ENCODE peak calls at places on chromosomes 16 and 17, in four cellular contexts. One of them, this sample, is unnamed.

GRCh38 chr17:20189322-20189721 is 180.2 kb downstream of the SPECC1 start:
- DNase-seq in body of pancreas: no peak
- DNase-seq in Kasumi-1: no peak
- DNase-seq in brain microvascular endothelial cell: peak
- DNase-seq in this sample: no peak

GRCh38 chr16:50326264-50326663 is 42.5 kb downstream of the BRD7 start:
- DNase-seq in body of pancreas: no peak
- DNase-seq in Kasumi-1: no peak
- DNase-seq in brain microvascular endothelial cell: no peak
- DNase-seq in this sample: no peak

GRCh38 chr17:63950940-63951907 is 19.1 kb upstream of the CD79B start:
- DNase-seq in body of pancreas: peak
- DNase-seq in Kasumi-1: no peak
- DNase-seq in brain microvascular endothelial cell: no peak
- DNase-seq in this sample: peak

GRCh38 chr17:57459286-57459915 is 203.1 kb downstream of the MSI2 start:
- DNase-seq in body of pancreas: no peak
- DNase-seq in Kasumi-1: no peak
- DNase-seq in brain microvascular endothelial cell: peak
- DNase-seq in this sample: no peak

GRCh38 chr16:22924492-22924891 is 110.5 kb downstream of the HS3ST2 start:
- DNase-seq in body of pancreas: peak
- DNase-seq in Kasumi-1: no peak
- DNase-seq in brain microvascular endothelial cell: no peak
- DNase-seq in this sample: no peak

GRCh38 chr16:3216263-3216640 is 18.7 kb downstream of the ZNF200 start:
- DNase-seq in body of pancreas: no peak
- DNase-seq in Kasumi-1: no peak
- DNase-seq in brain microvascular endothelial cell: no peak
- DNase-seq in this sample: no peak

GRCh38 chr16:22321340-22322001 is 24.3 kb downstream of the POLR3E start:
- DNase-seq in body of pancreas: peak
- DNase-seq in Kasumi-1: peak
- DNase-seq in brain microvascular endothelial cell: peak
- DNase-seq in this sample: peak

GRCh38 chr16:66988197-66988788 is at the start of gene CES4A:
- DNase-seq in body of pancreas: peak
- DNase-seq in Kasumi-1: no peak
- DNase-seq in brain microvascular endothelial cell: no peak
- DNase-seq in this sample: no peak

GRCh38 chr16:138049-138417 is 440 bp downstream of the NPRL3 start:
- DNase-seq in body of pancreas: peak
- DNase-seq in Kasumi-1: no peak
- DNase-seq in brain microvascular endothelial cell: peak
- DNase-seq in this sample: no peak

GRCh38 chr17:56676807-56677206 is 83.3 kb downstream of the NOG start:
- DNase-seq in body of pancreas: no peak
- DNase-seq in Kasumi-1: peak
- DNase-seq in brain microvascular endothelial cell: no peak
- DNase-seq in this sample: no peak